ENCODE peak calls at places on chromosomes 12 and 14, in five cellular contexts. E is ovary, Y is esophagus squamous epithelium, T is RWPE1, K is GM12865. H is an unnamed sample.
A peak's percentile ranks its signal among the peaks of the same experiment; 100 is the strongest.

GRCh38 chr12:64625243-64626077 is 15.2 kb downstream of the RASSF3 start:
- DNase-seq in K (peak; percentile 81), T (peak; percentile 60), Y (no peak), E (peak; percentile 57), H (no peak)

GRCh38 chr12:12033589-12034223 is 37.0 kb upstream of the BCL2L14 start:
- DNase-seq in K (no peak), T (no peak), E (no peak), Y (no peak), H (no peak)

GRCh38 chr12:76646366-76646765 is 86.8 kb upstream of the OSBPL8 start:
- DNase-seq in Y (no peak), E (no peak), K (no peak), T (no peak), H (no peak)

GRCh38 chr14:91744068-91744480 is 12.2 kb upstream of the CATSPERB start:
- DNase-seq in Y (no peak), E (no peak), T (no peak), K (no peak), H (no peak)

GRCh38 chr14:91420686-91421085 is 3.1 kb upstream of the CCDC88C start:
- DNase-seq in K (no peak), E (no peak), T (no peak), Y (no peak), H (no peak)

GRCh38 chr14:99612737-99613330 is 8.8 kb upstream of the CCDC85C start:
- DNase-seq in T (peak; percentile 76), Y (no peak), K (no peak), E (no peak), H (no peak)

GRCh38 chr14:69268223-69268622 is 8.3 kb downstream of the GALNT16 start:
- DNase-seq in E (no peak), Y (no peak), K (no peak), T (no peak), H (no peak)

GRCh38 chr14:50475460-50475859 is 56.9 kb downstream of the MAP4K5 start:
- DNase-seq in E (no peak), K (no peak), T (peak; percentile 2), Y (no peak), H (no peak)

GRCh38 chr14:94771906-94772468 is 2.1 kb upstream of the GSC start:
- DNase-seq in Y (no peak), K (no peak), E (no peak), T (no peak), H (no peak)

GRCh38 chr14:88838015-88838414 is 13.6 kb downstream of the TTC8 start:
- DNase-seq in E (no peak), K (no peak), Y (no peak), T (no peak), H (no peak)

GRCh38 chr14:31879661-31880348 is 197.3 kb upstream of the ARHGAP5 start:
- DNase-seq in K (no peak), Y (no peak), T (no peak), E (no peak), H (no peak)

GRCh38 chr12:76515271-76515670 is 44.3 kb downstream of the OSBPL8 start:
- DNase-seq in K (no peak), E (no peak), Y (no peak), T (no peak), H (no peak)

GRCh38 chr12:77835982-77836381 is 5.3 kb downstream of the NAV3 start:
- DNase-seq in E (no peak), T (no peak), Y (no peak), K (no peak), H (no peak)

GRCh38 chr12:114328292-114328691 is 77.7 kb downstream of the TBX5 start:
- DNase-seq in Y (no peak), E (no peak), K (no peak), T (no peak), H (no peak)

GRCh38 chr14:99157246-99157645 is 114.8 kb downstream of the BCL11B start:
- DNase-seq in E (no peak), T (no peak), K (no peak), Y (no peak), H (no peak)

GRCh38 chr14:91140672-91141071 is 26.8 kb downstream of the DGLUCY start:
- DNase-seq in T (peak; percentile 61), K (peak; percentile 24), E (no peak), Y (no peak), H (no peak)

GRCh38 chr12:56190695-56191155 is 1.4 kb upstream of the SMARCC2 start:
- DNase-seq in Y (no peak), K (no peak), T (no peak), E (peak; percentile 27), H (no peak)

GRCh38 chr12:93572712-93573551 is 457 bp downstream of the SOCS2 start:
- DNase-seq in Y (no peak), T (no peak), K (peak; percentile 33), E (peak; percentile 32), H (peak; percentile 43)

GRCh38 chr12:54065677-54066076 is 12.0 kb downstream of the HOXC4 start:
- DNase-seq in K (no peak), E (no peak), T (no peak), Y (no peak), H (no peak)

GRCh38 chr14:92348154-92348553 is 25.2 kb downstream of the SLC24A4 start:
- DNase-seq in Y (no peak), T (no peak), K (no peak), E (no peak), H (no peak)

GRCh38 chr12:45234134-45234865 is 18.4 kb downstream of the ANO6 start:
- DNase-seq in E (peak; percentile 51), T (peak; percentile 94), K (peak; percentile 40), Y (no peak), H (no peak)

GRCh38 chr14:97276573-97276972 is 479.4 kb downstream of the VRK1 start:
- DNase-seq in T (no peak), Y (no peak), E (no peak), K (no peak), H (no peak)

GRCh38 chr12:122866950-122867607 is 28.8 kb downstream of the VPS37B start:
- DNase-seq in K (no peak), E (no peak), Y (no peak), T (no peak), H (no peak)

GRCh38 chr14:52068741-52069616 is at the start of gene NID2:
- DNase-seq in E (peak; percentile 93), K (peak; percentile 31), Y (no peak), T (peak; percentile 58), H (peak; percentile 69)

GRCh38 chr12:72230589-72230988 is 41.6 kb upstream of the TRHDE start:
- DNase-seq in Y (no peak), K (no peak), E (no peak), T (no peak), H (no peak)

GRCh38 chr14:22047105-22047504 is 373.5 kb upstream of the OR4E1 start:
- DNase-seq in Y (no peak), K (peak; percentile 55), T (peak; percentile 26), E (no peak), H (peak; percentile 36)

DNA sequence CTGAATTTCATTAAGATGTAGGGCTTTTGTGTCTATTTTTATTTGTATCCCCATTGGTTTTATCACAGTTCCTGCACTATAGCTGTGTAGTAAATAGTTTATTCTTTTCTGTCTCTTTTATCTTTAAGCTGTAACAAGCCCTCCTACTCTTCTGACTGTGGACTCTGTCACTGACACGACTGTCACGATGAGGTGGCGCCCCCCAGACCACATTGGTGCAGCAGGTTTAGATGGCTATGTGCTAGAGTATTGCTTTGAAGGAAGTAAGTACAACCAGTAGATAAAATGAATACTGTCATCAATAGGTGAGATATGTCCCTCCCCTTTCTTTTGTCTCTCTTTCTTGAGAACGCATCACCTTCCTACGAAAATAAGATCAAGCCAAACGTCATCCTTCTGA is 34.1 kb upstream of the CHPT1 start:
- DNase-seq in E (no peak), Y (no peak), T (no peak), K (no peak), H (no peak)
- TF ChIP-seq CTCF in E (no peak), Y (no peak), T (no peak), K (no peak), H (no peak)

DNA sequence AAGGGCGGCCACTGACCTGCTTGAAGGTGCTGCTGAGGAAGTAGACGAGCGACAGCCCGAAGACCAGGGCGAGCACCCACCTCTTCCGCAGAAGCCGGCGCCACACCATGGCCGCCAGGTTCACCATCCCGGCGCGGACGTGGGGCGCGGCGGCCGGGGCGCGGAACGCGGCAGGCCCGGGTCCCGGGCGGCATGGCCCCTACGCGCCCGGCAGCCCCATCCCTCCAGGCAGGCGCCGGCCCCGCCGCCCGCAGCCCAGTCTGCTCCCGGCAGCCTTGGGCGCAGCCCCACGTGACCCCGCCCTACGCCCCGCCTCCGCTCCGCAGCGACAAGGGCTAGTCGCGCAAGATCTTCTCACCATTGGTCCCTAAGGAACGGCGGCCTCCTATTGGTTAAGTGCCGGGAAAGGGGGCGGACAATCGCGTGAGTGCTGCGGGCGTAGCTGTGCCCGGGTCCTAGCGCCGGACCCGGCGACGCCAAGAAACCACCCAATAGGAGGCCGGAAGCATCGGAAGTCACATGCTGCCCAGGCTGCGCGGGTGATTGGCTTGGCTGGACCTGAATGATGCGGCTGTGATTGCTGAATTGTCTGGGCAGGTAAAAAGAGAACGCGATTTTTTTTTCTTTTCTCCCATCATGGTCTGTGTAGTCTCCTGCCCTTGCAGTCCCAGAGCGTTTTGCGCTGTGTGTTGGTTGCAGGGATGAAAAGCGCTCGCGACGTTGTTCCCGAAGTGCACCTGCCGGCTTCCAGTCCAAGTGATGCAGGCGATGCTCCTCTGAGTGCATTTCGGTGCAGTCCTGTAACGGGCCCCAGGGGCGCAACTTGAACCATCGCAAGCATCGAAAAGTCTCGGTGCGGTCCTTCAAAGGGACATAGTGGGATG is at the start of the genes RNFT2 and SPRING1:
- DNase-seq in K (peak; percentile 99), T (peak; percentile 100), E (peak; percentile 99), Y (peak; percentile 96), H (peak; percentile 100)
- TF ChIP-seq CTCF in K (no peak), T (no peak), E (no peak), Y (no peak), H (no peak)

DNA sequence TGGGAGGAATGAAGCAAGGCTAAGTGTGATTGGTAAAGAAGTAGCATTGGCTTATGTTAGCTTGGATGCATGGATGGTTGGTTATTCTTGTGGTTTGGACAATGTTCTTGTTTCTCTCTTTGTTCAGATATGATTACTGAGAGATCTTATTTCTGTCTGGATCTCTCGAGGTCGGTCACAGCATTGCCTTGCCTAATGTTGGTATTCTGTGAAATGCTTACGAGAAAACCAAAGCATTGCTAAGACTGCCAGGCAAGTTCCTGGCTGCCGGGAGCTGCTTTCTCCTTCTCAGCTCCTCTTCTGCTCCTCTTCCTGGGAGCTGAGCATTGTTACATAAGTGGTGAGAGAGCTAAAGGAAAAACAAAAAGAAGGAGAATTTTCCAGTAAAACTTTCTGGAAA is 7.4 kb upstream of the RND1 start:
- DNase-seq in E (no peak), K (no peak), Y (no peak), T (no peak), H (no peak)
- TF ChIP-seq CTCF in E (no peak), K (no peak), Y (no peak), T (no peak), H (no peak)

DNA sequence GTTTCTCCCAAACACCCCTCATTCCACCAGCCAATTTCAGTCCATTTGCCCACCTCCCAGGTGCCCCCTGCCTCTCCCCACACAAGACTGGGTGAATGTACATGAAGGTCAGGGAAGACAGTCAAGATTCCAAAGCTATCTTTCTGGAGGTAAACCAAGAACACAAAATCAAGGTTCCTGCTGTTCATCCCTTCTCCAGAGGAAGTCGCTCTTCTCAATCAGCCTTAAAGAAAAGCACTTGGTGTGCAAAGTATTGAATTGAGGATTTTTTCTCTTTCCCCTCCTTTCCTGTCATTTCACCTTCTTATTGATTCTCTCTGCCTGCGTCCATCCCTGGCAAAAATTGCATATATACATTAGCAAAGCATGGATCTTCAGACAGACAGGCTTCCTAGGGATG is 4.5 kb downstream of the GRIN2B start:
- DNase-seq in T (no peak), K (no peak), Y (no peak), E (no peak), H (no peak)
- TF ChIP-seq CTCF in T (no peak), K (peak; percentile 14), Y (no peak), E (no peak), H (no peak)